ENCODE peak calls at places on chromosomes 2 and 18, in five cellular contexts. R is kidney tubule cell, M is SHP77 treated with DMSO at 0.1 percent for 48 hours, O is NCI-H345, C is fibroblast of pulmonary artery. D is an unnamed sample.

GRCh38 chr2:231604101-231604684 is 11.5 kb downstream of the TEX44 start:
- DNase-seq in R (no peak), M (peak), O (peak), C (no peak), D (peak)

GRCh38 chr2:110837421-110838409 is 105.3 kb downstream of the ACOXL start:
- DNase-seq in R (no peak), M (no peak), O (no peak), C (no peak), D (no peak)

GRCh38 chr18:49161627-49162026 is 210.9 kb upstream of the SMAD7 start:
- DNase-seq in R (peak), M (no peak), O (no peak), C (peak), D (no peak)

GRCh38 chr2:207478572-207478971 is 51.2 kb upstream of the CREB1 start:
- DNase-seq in R (no peak), M (no peak), O (no peak), C (no peak), D (no peak)

GRCh38 chr2:108853421-108853820 is 66.8 kb downstream of the CCDC138 start:
- DNase-seq in R (no peak), M (no peak), O (no peak), C (peak), D (no peak)

GRCh38 chr2:147297820-147298219 is 547.0 kb upstream of the ACVR2A start:
- DNase-seq in R (no peak), M (no peak), O (no peak), C (no peak), D (no peak)

GRCh38 chr2:169979025-169979424 is 151.8 kb downstream of the UBR3 start:
- DNase-seq in R (no peak), M (no peak), O (no peak), C (no peak), D (no peak)

GRCh38 chr18:70333757-70334156 is 44.9 kb downstream of the SOCS6 start:
- DNase-seq in R (peak), M (no peak), O (no peak), C (peak), D (no peak)

GRCh38 chr2:109125595-109126500 is 3.2 kb upstream of the SH3RF3 start:
- DNase-seq in R (peak), M (no peak), O (no peak), C (peak), D (no peak)

GRCh38 chr2:8247905-8248622 is 433.8 kb upstream of the ID2 start:
- DNase-seq in R (no peak), M (no peak), O (no peak), C (peak), D (no peak)

D was measured in NCI-H510A.